ENCODE peak calls at places on chromosome 2, in seven cellular contexts. G is astrocyte of the hippocampus, J is C1 segment of cervical spinal cord, D is fibroblast of lung, P is H54, E is DMS153, V is pulmonary artery endothelial cell. C is an unnamed sample.

GRCh38 chr2:23694058-23695045 is 232.6 kb downstream of the ATAD2B start:
- DNase-seq in G (no peak), J (no peak), D (no peak), P (no peak), E (no peak), V (no peak), C (no peak)

GRCh38 chr2:120938132-120938771 is 202.6 kb downstream of the GLI2 start:
- DNase-seq in G (no peak), J (no peak), D (no peak), P (no peak), E (no peak), V (no peak), C (no peak)

GRCh38 chr2:183224933-183225332 is 100.7 kb downstream of the NUP35 start:
- DNase-seq in G (peak; percentile 84), J (no peak), D (peak; percentile 54), P (no peak), E (no peak), V (no peak), C (no peak)

GRCh38 chr2:192029089-192029488 is 165.6 kb downstream of the TMEFF2 start:
- DNase-seq in G (no peak), J (no peak), D (no peak), P (peak; percentile 5), E (no peak), V (no peak), C (no peak)

GRCh38 chr2:9250091-9250490 is 43.5 kb downstream of the ASAP2 start:
- DNase-seq in G (no peak), J (no peak), D (no peak), P (no peak), E (no peak), V (no peak), C (no peak)

GRCh38 chr2:1505031-1505441 is 91.8 kb downstream of the TPO start:
- DNase-seq in G (no peak), J (no peak), D (no peak), P (no peak), E (no peak), V (no peak), C (no peak)

GRCh38 chr2:16005819-16006536 is 65.6 kb downstream of the MYCN start:
- DNase-seq in G (no peak), J (no peak), D (no peak), P (no peak), E (peak; percentile 64), V (no peak), C (peak; percentile 8)

GRCh38 chr2:230986520-230987136 is 9.3 kb upstream of the SPATA3 start:
- DNase-seq in G (no peak), J (no peak), D (no peak), P (no peak), E (no peak), V (no peak), C (no peak)

GRCh38 chr2:37324536-37324785 is 172 bp downstream of the PRKD3 start:
- DNase-seq in G (no peak), J (no peak), D (peak; percentile 68), P (no peak), E (no peak), V (no peak), C (no peak)

GRCh38 chr2:95272781-95273180 is 1.5 kb upstream of the PROM2 start:
- DNase-seq in G (no peak), J (no peak), D (no peak), P (no peak), E (no peak), V (no peak), C (no peak)

GRCh38 chr2:43212216-43212828 is 14.1 kb downstream of the ZFP36L2 start:
- DNase-seq in G (no peak), J (no peak), D (no peak), P (no peak), E (no peak), V (no peak), C (no peak)

GRCh38 chr2:774436-774835 is 97.2 kb upstream of the TMEM18 start:
- DNase-seq in G (no peak), J (no peak), D (no peak), P (no peak), E (no peak), V (no peak), C (no peak)

GRCh38 chr2:234679766-234680687 is 183.1 kb upstream of the ARL4C start:
- DNase-seq in G (peak; percentile 95), J (no peak), D (peak; percentile 99), P (peak; percentile 57), E (no peak), V (peak; percentile 77), C (peak; percentile 67)

C was measured in HTR-8/SVneo.